ENCODE peak calls at places on chromosomes 3 and 15, in eight cellular contexts. One of them, this sample, is unnamed.

GRCh38 chr15:35622641-35623340 is 76.8 kb upstream of the DPH6 start:
- DNase-seq in A549: no peak
- DNase-seq in pancreas: no peak
- DNase-seq in thyroid gland: no peak
- DNase-seq in adrenal gland: no peak
- DNase-seq in cardiac fibroblast: no peak
- DNase-seq in IMR-90: no peak
- DNase-seq in ovary: no peak
- DNase-seq in this sample: no peak

GRCh38 chr3:171339606-171340005 is 120.6 kb downstream of the TNIK start:
- DNase-seq in ovary: no peak
- DNase-seq in pancreas: peak; percentile 92
- DNase-seq in cardiac fibroblast: no peak
- DNase-seq in A549: no peak
- DNase-seq in IMR-90: no peak
- DNase-seq in adrenal gland: no peak
- DNase-seq in thyroid gland: peak; percentile 91
- DNase-seq in this sample: peak; percentile 90

GRCh38 chr3:77320514-77320913 is 280.6 kb downstream of the ROBO2 start:
- DNase-seq in adrenal gland: no peak
- DNase-seq in thyroid gland: no peak
- DNase-seq in cardiac fibroblast: peak; percentile 42
- DNase-seq in IMR-90: peak; percentile 67
- DNase-seq in A549: no peak
- DNase-seq in pancreas: no peak
- DNase-seq in ovary: no peak
- DNase-seq in this sample: no peak

GRCh38 chr3:143119974-143120715 is 574 bp downstream of the CHST2 start:
- DNase-seq in thyroid gland: peak; percentile 37
- DNase-seq in cardiac fibroblast: peak; percentile 26
- DNase-seq in ovary: peak; percentile 56
- DNase-seq in pancreas: no peak
- DNase-seq in IMR-90: no peak
- DNase-seq in A549: peak; percentile 18
- DNase-seq in adrenal gland: no peak
- DNase-seq in this sample: peak; percentile 68

GRCh38 chr15:80906159-80906775 is 83.4 kb downstream of the MESD start:
- DNase-seq in pancreas: no peak
- DNase-seq in ovary: no peak
- DNase-seq in adrenal gland: peak; percentile 11
- DNase-seq in A549: no peak
- DNase-seq in IMR-90: peak; percentile 67
- DNase-seq in cardiac fibroblast: no peak
- DNase-seq in thyroid gland: no peak
- DNase-seq in this sample: no peak

GRCh38 chr3:9951962-9952805 is at the start of gene PRRT3:
- DNase-seq in IMR-90: peak; percentile 30
- DNase-seq in cardiac fibroblast: peak; percentile 52
- DNase-seq in adrenal gland: peak; percentile 29
- DNase-seq in ovary: peak; percentile 60
- DNase-seq in thyroid gland: peak; percentile 51
- DNase-seq in pancreas: peak; percentile 33
- DNase-seq in A549: no peak
- DNase-seq in this sample: peak; percentile 76

GRCh38 chr3:14598143-14598569 is 53.4 kb upstream of the CCDC174 start:
- DNase-seq in ovary: no peak
- DNase-seq in thyroid gland: peak; percentile 14
- DNase-seq in adrenal gland: peak; percentile 15
- DNase-seq in cardiac fibroblast: peak; percentile 48
- DNase-seq in IMR-90: peak; percentile 39
- DNase-seq in pancreas: no peak
- DNase-seq in A549: peak; percentile 43
- DNase-seq in this sample: no peak

GRCh38 chr15:77966540-77967290 is 110.8 kb downstream of the TBC1D2B start:
- DNase-seq in adrenal gland: peak; percentile 52
- DNase-seq in A549: peak; percentile 92
- DNase-seq in ovary: no peak
- DNase-seq in thyroid gland: peak; percentile 53
- DNase-seq in cardiac fibroblast: peak; percentile 44
- DNase-seq in IMR-90: peak; percentile 62
- DNase-seq in pancreas: no peak
- DNase-seq in this sample: peak; percentile 62

GRCh38 chr3:188842628-188843027 is 329.1 kb upstream of the TPRG1 start:
- DNase-seq in thyroid gland: no peak
- DNase-seq in IMR-90: peak; percentile 59
- DNase-seq in A549: no peak
- DNase-seq in pancreas: no peak
- DNase-seq in adrenal gland: no peak
- DNase-seq in ovary: no peak
- DNase-seq in cardiac fibroblast: no peak
- DNase-seq in this sample: no peak

GRCh38 chr15:91984006-91984405 is 130.5 kb downstream of the SLCO3A1 start:
- DNase-seq in A549: no peak
- DNase-seq in IMR-90: no peak
- DNase-seq in ovary: no peak
- DNase-seq in thyroid gland: no peak
- DNase-seq in pancreas: no peak
- DNase-seq in adrenal gland: no peak
- DNase-seq in cardiac fibroblast: peak; percentile 39
- DNase-seq in this sample: no peak

GRCh38 chr3:153159771-153160397 is 2.1 kb upstream of the RAP2B start:
- DNase-seq in adrenal gland: no peak
- DNase-seq in ovary: no peak
- DNase-seq in A549: no peak
- DNase-seq in cardiac fibroblast: no peak
- DNase-seq in thyroid gland: no peak
- DNase-seq in pancreas: no peak
- DNase-seq in IMR-90: no peak
- DNase-seq in this sample: no peak

GRCh38 chr3:51477360-51477711 is 22.5 kb downstream of the DCAF1 start:
- DNase-seq in A549: no peak
- DNase-seq in pancreas: no peak
- DNase-seq in ovary: no peak
- DNase-seq in thyroid gland: peak; percentile 81
- DNase-seq in cardiac fibroblast: no peak
- DNase-seq in adrenal gland: no peak
- DNase-seq in IMR-90: no peak
- DNase-seq in this sample: no peak

GRCh38 chr3:133991637-133992036 is 38.1 kb downstream of the SLCO2A1 start:
- DNase-seq in adrenal gland: no peak
- DNase-seq in A549: no peak
- DNase-seq in thyroid gland: no peak
- DNase-seq in cardiac fibroblast: peak; percentile 34
- DNase-seq in pancreas: no peak
- DNase-seq in IMR-90: no peak
- DNase-seq in ovary: no peak
- DNase-seq in this sample: no peak

GRCh38 chr15:52171807-52172206 is 19.4 kb downstream of the GNB5 start:
- DNase-seq in ovary: no peak
- DNase-seq in thyroid gland: no peak
- DNase-seq in IMR-90: no peak
- DNase-seq in pancreas: no peak
- DNase-seq in adrenal gland: no peak
- DNase-seq in cardiac fibroblast: no peak
- DNase-seq in A549: no peak
- DNase-seq in this sample: no peak

GRCh38 chr15:52172869-52173268 is 18.3 kb downstream of the GNB5 start:
- DNase-seq in pancreas: no peak
- DNase-seq in IMR-90: no peak
- DNase-seq in ovary: no peak
- DNase-seq in A549: no peak
- DNase-seq in adrenal gland: no peak
- DNase-seq in cardiac fibroblast: no peak
- DNase-seq in thyroid gland: no peak
- DNase-seq in this sample: no peak

GRCh38 chr15:52171386-52171785 is 19.8 kb downstream of the GNB5 start:
- DNase-seq in ovary: no peak
- DNase-seq in pancreas: no peak
- DNase-seq in thyroid gland: peak; percentile 13
- DNase-seq in A549: no peak
- DNase-seq in IMR-90: peak; percentile 24
- DNase-seq in cardiac fibroblast: peak; percentile 30
- DNase-seq in adrenal gland: no peak
- DNase-seq in this sample: no peak
- TF ChIP-seq CTCF in ovary: no peak
- TF ChIP-seq CTCF in pancreas: no peak
- TF ChIP-seq CTCF in thyroid gland: no peak
- TF ChIP-seq CTCF in A549: no peak
- TF ChIP-seq CTCF in IMR-90: no peak
- TF ChIP-seq CTCF in cardiac fibroblast: no peak
- TF ChIP-seq CTCF in adrenal gland: no peak
- TF ChIP-seq CTCF in this sample: no peak

DNA sequence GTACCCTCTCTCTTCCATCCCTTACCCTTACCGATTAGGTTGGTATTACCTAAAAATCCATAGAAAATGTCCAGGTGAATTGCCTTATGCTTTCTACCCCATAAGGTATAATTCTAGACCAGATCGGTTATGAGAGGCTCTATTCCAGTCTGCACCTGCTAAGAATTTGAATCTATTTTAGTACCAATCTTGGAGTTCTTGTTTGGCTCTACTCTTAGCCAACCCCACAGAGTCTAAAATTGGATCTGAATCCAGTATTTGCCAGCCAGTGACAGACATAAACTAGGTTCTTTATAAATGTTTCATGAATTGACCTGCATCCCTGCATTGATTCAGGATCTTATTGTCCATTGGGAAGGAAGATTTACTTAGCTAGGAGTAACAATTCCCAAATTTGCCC is 6.5 kb downstream of the KLHL24 start:
- DNase-seq in A549: no peak
- DNase-seq in cardiac fibroblast: no peak
- DNase-seq in ovary: no peak
- DNase-seq in pancreas: no peak
- DNase-seq in adrenal gland: no peak
- DNase-seq in IMR-90: no peak
- DNase-seq in thyroid gland: no peak
- DNase-seq in this sample: no peak
- TF ChIP-seq CTCF in A549: no peak
- TF ChIP-seq CTCF in cardiac fibroblast: no peak
- TF ChIP-seq CTCF in ovary: no peak
- TF ChIP-seq CTCF in pancreas: no peak
- TF ChIP-seq CTCF in adrenal gland: no peak
- TF ChIP-seq CTCF in IMR-90: no peak
- TF ChIP-seq CTCF in thyroid gland: no peak
- TF ChIP-seq CTCF in this sample: no peak

GRCh38 chr15:62619526-62619925 is 423.0 kb upstream of the TPM1 start:
- DNase-seq in pancreas: no peak
- DNase-seq in adrenal gland: no peak
- DNase-seq in cardiac fibroblast: no peak
- DNase-seq in thyroid gland: no peak
- DNase-seq in IMR-90: no peak
- DNase-seq in A549: no peak
- DNase-seq in ovary: no peak
- DNase-seq in this sample: no peak

GRCh38 chr15:62619105-62619504 is 423.4 kb upstream of the TPM1 start:
- DNase-seq in thyroid gland: no peak
- DNase-seq in ovary: no peak
- DNase-seq in A549: no peak
- DNase-seq in cardiac fibroblast: no peak
- DNase-seq in adrenal gland: no peak
- DNase-seq in pancreas: no peak
- DNase-seq in IMR-90: peak; percentile 18
- DNase-seq in this sample: no peak

GRCh38 chr15:62616746-62617145 is 425.8 kb upstream of the TPM1 start:
- DNase-seq in pancreas: no peak
- DNase-seq in A549: no peak
- DNase-seq in cardiac fibroblast: no peak
- DNase-seq in ovary: no peak
- DNase-seq in IMR-90: no peak
- DNase-seq in adrenal gland: no peak
- DNase-seq in thyroid gland: no peak
- DNase-seq in this sample: no peak

GRCh38 chr15:62617741-62618140 is 424.8 kb upstream of the TPM1 start:
- DNase-seq in IMR-90: no peak
- DNase-seq in A549: no peak
- DNase-seq in cardiac fibroblast: no peak
- DNase-seq in pancreas: no peak
- DNase-seq in thyroid gland: no peak
- DNase-seq in adrenal gland: no peak
- DNase-seq in ovary: no peak
- DNase-seq in this sample: no peak

DNA sequence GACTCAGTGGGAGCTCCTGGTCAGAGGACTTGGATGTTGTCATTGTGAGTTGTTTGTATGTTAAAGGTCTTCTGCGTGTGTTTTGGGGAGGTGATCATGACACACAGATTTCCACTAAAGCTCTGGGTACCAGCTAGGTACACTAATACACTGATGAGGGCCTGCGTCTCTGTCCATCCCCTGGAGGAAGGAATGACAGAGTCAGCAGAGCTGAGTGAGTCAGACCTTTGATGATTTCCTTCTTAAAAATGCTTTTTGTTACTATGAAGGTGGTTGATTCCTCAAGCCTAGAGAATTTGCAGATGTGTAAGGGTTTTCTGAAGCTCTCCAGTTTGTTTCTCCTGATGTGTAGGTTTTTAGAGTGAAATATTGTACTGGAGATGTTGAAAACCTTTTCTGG is 424.1 kb upstream of the TPM1 start:
- DNase-seq in cardiac fibroblast: peak; percentile 49
- DNase-seq in adrenal gland: no peak
- DNase-seq in thyroid gland: no peak
- DNase-seq in IMR-90: peak; percentile 94
- DNase-seq in A549: no peak
- DNase-seq in pancreas: no peak
- DNase-seq in ovary: no peak
- DNase-seq in this sample: no peak
- TF ChIP-seq CTCF in cardiac fibroblast: peak; percentile 61
- TF ChIP-seq CTCF in adrenal gland: no peak
- TF ChIP-seq CTCF in thyroid gland: no peak
- TF ChIP-seq CTCF in IMR-90: peak; percentile 65
- TF ChIP-seq CTCF in A549: no peak
- TF ChIP-seq CTCF in pancreas: no peak
- TF ChIP-seq CTCF in ovary: no peak
- TF ChIP-seq CTCF in this sample: no peak

GRCh38 chr15:30044377-30044776 is 38.4 kb upstream of the GOLGA8J start:
- DNase-seq in A549: no peak
- DNase-seq in pancreas: no peak
- DNase-seq in cardiac fibroblast: no peak
- DNase-seq in IMR-90: no peak
- DNase-seq in thyroid gland: no peak
- DNase-seq in adrenal gland: no peak
- DNase-seq in ovary: no peak
- DNase-seq in this sample: no peak

GRCh38 chr15:30046414-30046813 is 36.3 kb upstream of the GOLGA8J start:
- DNase-seq in IMR-90: no peak
- DNase-seq in thyroid gland: no peak
- DNase-seq in pancreas: no peak
- DNase-seq in adrenal gland: no peak
- DNase-seq in cardiac fibroblast: no peak
- DNase-seq in ovary: no peak
- DNase-seq in A549: no peak
- DNase-seq in this sample: no peak

GRCh38 chr15:30041868-30042267 is 40.9 kb upstream of the GOLGA8J start:
- DNase-seq in thyroid gland: no peak
- DNase-seq in cardiac fibroblast: no peak
- DNase-seq in A549: no peak
- DNase-seq in IMR-90: no peak
- DNase-seq in adrenal gland: no peak
- DNase-seq in ovary: no peak
- DNase-seq in pancreas: no peak
- DNase-seq in this sample: no peak

GRCh38 chr15:30042556-30042955 is 40.2 kb upstream of the GOLGA8J start:
- DNase-seq in IMR-90: peak; percentile 19
- DNase-seq in thyroid gland: peak; percentile 31
- DNase-seq in pancreas: no peak
- DNase-seq in A549: no peak
- DNase-seq in cardiac fibroblast: peak; percentile 19
- DNase-seq in adrenal gland: no peak
- DNase-seq in ovary: no peak
- DNase-seq in this sample: no peak

GRCh38 chr15:30043211-30043655 is 39.5 kb upstream of the GOLGA8J start:
- DNase-seq in thyroid gland: peak; percentile 19
- DNase-seq in A549: peak; percentile 37
- DNase-seq in IMR-90: peak; percentile 29
- DNase-seq in pancreas: no peak
- DNase-seq in cardiac fibroblast: peak; percentile 52
- DNase-seq in ovary: no peak
- DNase-seq in adrenal gland: no peak
- DNase-seq in this sample: no peak
- TF ChIP-seq CTCF in thyroid gland: peak; percentile 48
- TF ChIP-seq CTCF in A549: peak; percentile 75
- TF ChIP-seq CTCF in IMR-90: peak; percentile 50
- TF ChIP-seq CTCF in pancreas: no peak
- TF ChIP-seq CTCF in cardiac fibroblast: peak; percentile 21
- TF ChIP-seq CTCF in ovary: peak; percentile 8
- TF ChIP-seq CTCF in adrenal gland: peak; percentile 27
- TF ChIP-seq CTCF in this sample: peak; percentile 32